ENCODE peak calls at places on chromosomes 12 and 14, in nine cellular contexts. Z is keratinocyte, V is upper lobe of left lung, X is IMR-90, G is right atrium auricular region, C is lower lobe of right lung, U is transverse colon, S is neural progenitor cell, Q is uterus. O is an unnamed sample.

GRCh38 chr12:51812871-51813270 is 35.6 kb downstream of the FIGNL2 start:
- DNase-seq in Z (no peak), V (peak; percentile 44), X (no peak), G (no peak), C (no peak), U (no peak), S (no peak), Q (no peak), O (no peak)

GRCh38 chr12:59698599-59698998 is 102.8 kb downstream of the SLC16A7 start:
- DNase-seq in Z (no peak), V (no peak), X (peak; percentile 80), G (no peak), C (no peak), U (no peak), S (no peak), Q (no peak), O (no peak)

GRCh38 chr14:45891417-45892080 is 638.5 kb upstream of the MIS18BP1 start:
- DNase-seq in Z (no peak), V (peak; percentile 18), X (no peak), G (no peak), C (no peak), U (peak; percentile 73), S (peak; percentile 70), Q (peak; percentile 13), O (no peak)

GRCh38 chr14:21529515-21529914 is 3.4 kb upstream of the SALL2 start:
- DNase-seq in Z (no peak), V (no peak), X (no peak), G (no peak), C (no peak), U (no peak), S (no peak), Q (no peak), O (no peak)

GRCh38 chr14:32623300-32624093 is 294.4 kb downstream of the AKAP6 start:
- DNase-seq in Z (no peak), V (no peak), X (peak; percentile 19), G (no peak), C (no peak), U (no peak), S (no peak), Q (no peak), O (no peak)

GRCh38 chr12:131857908-131858850 is 30.0 kb downstream of the MMP17 start:
- DNase-seq in Z (no peak), V (no peak), X (no peak), G (no peak), C (no peak), U (no peak), S (no peak), Q (no peak), O (no peak)

GRCh38 chr14:24296341-24297157 is 3.0 kb downstream of the DHRS1 start:
- DNase-seq in Z (peak; percentile 96), V (no peak), X (peak; percentile 97), G (peak; percentile 72), C (peak; percentile 72), U (peak; percentile 54), S (peak; percentile 75), Q (peak; percentile 32), O (peak; percentile 58)

GRCh38 chr14:26191123-26191522 is 406.7 kb downstream of the NOVA1 start:
- DNase-seq in Z (no peak), V (no peak), X (no peak), G (no peak), C (no peak), U (no peak), S (no peak), Q (no peak), O (no peak)

GRCh38 chr12:263574-263973 is 938 bp upstream of the SLC6A13 start:
- DNase-seq in Z (no peak), V (no peak), X (peak; percentile 68), G (no peak), C (no peak), U (no peak), S (no peak), Q (no peak), O (no peak)

GRCh38 chr12:70543444-70543843 is 93.8 kb downstream of the PTPRB start:
- DNase-seq in Z (no peak), V (no peak), X (peak; percentile 94), G (no peak), C (no peak), U (no peak), S (no peak), Q (no peak), O (no peak)

GRCh38 chr12:111151441-111151840 is 217.5 kb downstream of the PHETA1 start:
- DNase-seq in Z (no peak), V (no peak), X (no peak), G (no peak), C (no peak), U (no peak), S (no peak), Q (no peak), O (no peak)

GRCh38 chr12:80053048-80053790 is 46.1 kb upstream of the OTOGL start:
- DNase-seq in Z (no peak), V (no peak), X (peak; percentile 96), G (peak; percentile 66), C (peak; percentile 44), U (peak; percentile 54), S (no peak), Q (peak; percentile 93), O (no peak)

GRCh38 chr14:95197498-95198010 is 40.2 kb upstream of the DICER1 start:
- DNase-seq in Z (no peak), V (no peak), X (no peak), G (no peak), C (no peak), U (no peak), S (peak; percentile 20), Q (no peak), O (no peak)

GRCh38 chr14:23559010-23559920 is 3.2 kb downstream of the THTPA start:
- DNase-seq in Z (no peak), V (no peak), X (peak; percentile 55), G (no peak), C (peak; percentile 74), U (peak; percentile 39), S (peak; percentile 88), Q (no peak), O (no peak)

GRCh38 chr12:79482323-79482722 is 208.4 kb downstream of the PAWR start:
- DNase-seq in Z (no peak), V (no peak), X (no peak), G (no peak), C (no peak), U (no peak), S (peak; percentile 3), Q (no peak), O (no peak)

GRCh38 chr14:105011312-105011990 is 9.4 kb downstream of the CDCA4 start:
- DNase-seq in Z (no peak), V (no peak), X (no peak), G (no peak), C (no peak), U (no peak), S (no peak), Q (no peak), O (no peak)

GRCh38 chr12:104172564-104172935 is 34.5 kb upstream of the NFYB start:
- DNase-seq in Z (no peak), V (no peak), X (no peak), G (peak; percentile 49), C (no peak), U (no peak), S (no peak), Q (no peak), O (no peak)

GRCh38 chr12:39277416-39277815 is 165.5 kb downstream of the KIF21A start:
- DNase-seq in Z (no peak), V (no peak), X (no peak), G (no peak), C (no peak), U (no peak), S (no peak), Q (no peak), O (peak; percentile 6)

GRCh38 chr12:110102255-110102654 is 21.9 kb upstream of the IFT81 start:
- DNase-seq in Z (peak; percentile 35), V (no peak), X (peak; percentile 64), G (no peak), C (no peak), U (no peak), S (peak; percentile 68), Q (peak; percentile 36), O (peak; percentile 35)
- TF ChIP-seq CTCF in Z (peak; percentile 40), V (no peak), X (peak; percentile 49), G (no peak), C (peak; percentile 13), U (peak; percentile 14), S (peak; percentile 47), Q (peak; percentile 21), O (peak; percentile 35)

DNA sequence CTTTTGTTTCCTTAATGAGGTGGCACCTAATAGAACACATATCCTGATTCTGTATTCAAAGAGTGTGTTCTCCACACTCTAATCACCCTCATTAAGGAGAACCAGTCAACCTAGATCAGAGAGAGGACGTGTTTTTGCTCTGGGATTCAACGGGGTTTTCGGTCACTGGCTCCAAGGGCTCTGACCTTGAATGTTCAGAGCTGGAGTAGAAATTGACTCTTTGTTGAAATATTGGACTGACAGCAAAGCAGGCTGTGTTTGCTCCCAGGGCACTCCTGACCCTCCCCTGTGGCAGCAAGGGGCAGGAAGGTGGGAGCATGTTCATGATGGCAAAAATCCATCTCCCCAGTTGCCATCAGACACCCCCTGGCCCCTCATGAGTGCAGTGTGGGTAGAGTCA is 1193.0 kb downstream of the AACS start:
- DNase-seq in Z (no peak), V (no peak), X (no peak), G (no peak), C (no peak), U (no peak), S (no peak), Q (no peak), O (no peak)
- H3K4me3 ChIP-seq in Z (no peak overlapping the region), V (no peak overlapping the region), X (no peak overlapping the region), G (no peak overlapping the region), C (no peak overlapping the region), U (no peak overlapping the region), S (no peak overlapping the region), Q (no peak overlapping the region), O (no peak overlapping the region)

GRCh38 chr12:6838854-6839253 is 1.9 kb upstream of the GNB3 start:
- DNase-seq in Z (no peak), V (peak; percentile 69), X (no peak), G (no peak), C (no peak), U (no peak), S (no peak), Q (no peak), O (no peak)
- H3K36me3 ChIP-seq in Z (no peaks in the 10 kb centered on the region), V (no peaks in the 10 kb centered on the region), X (peaks cover 67% of the 10 kb centered on the region), G (peaks cover 54% of the 10 kb centered on the region), C (peaks cover 6% of the 10 kb centered on the region), U (no peaks in the 10 kb centered on the region), S (no peaks in the 10 kb centered on the region), Q (no peaks in the 10 kb centered on the region), O (no peaks in the 10 kb centered on the region)

GRCh38 chr14:50099335-50099734 is 17.0 kb downstream of the VCPKMT start:
- DNase-seq in Z (no peak), V (no peak), X (no peak), G (no peak), C (no peak), U (peak; percentile 31), S (no peak), Q (no peak), O (no peak)

GRCh38 chr14:50103558-50103957 is 12.8 kb downstream of the VCPKMT start:
- DNase-seq in Z (no peak), V (no peak), X (peak; percentile 43), G (no peak), C (no peak), U (no peak), S (no peak), Q (no peak), O (no peak)

GRCh38 chr14:50101417-50101816 is 15.0 kb downstream of the VCPKMT start:
- DNase-seq in Z (no peak), V (no peak), X (no peak), G (no peak), C (no peak), U (no peak), S (no peak), Q (no peak), O (no peak)

GRCh38 chr14:50095895-50096294 is 20.5 kb downstream of the VCPKMT start:
- DNase-seq in Z (no peak), V (no peak), X (no peak), G (no peak), C (no peak), U (no peak), S (no peak), Q (no peak), O (peak; percentile 21)

GRCh38 chr14:50100824-50101223 is 15.5 kb downstream of the VCPKMT start:
- DNase-seq in Z (no peak), V (no peak), X (no peak), G (no peak), C (no peak), U (no peak), S (no peak), Q (no peak), O (no peak)
- TF ChIP-seq CTCF in Z (no peak), V (no peak), X (no peak), G (no peak), C (no peak), U (no peak), S (no peak), Q (no peak), O (no peak)